ENCODE peak calls at places on chromosomes 13 and 19, in seven cellular contexts. X, Y, I, Q, H, E and T are unnamed samples.

GRCh38 chr13:78660130-78660857 is 1.3 kb upstream of the OBI1 start:
- DNase-seq in X (peak; percentile 50), Y (no peak), I (no peak), Q (peak; percentile 82), H (no peak), E (peak; percentile 8), T (no peak)

GRCh38 chr13:61144301-61144700 is 271.3 kb downstream of the PCDH20 start:
- DNase-seq in X (no peak), Y (no peak), I (no peak), Q (no peak), H (no peak), E (no peak), T (no peak)

GRCh38 chr13:48615017-48615416 is 38.7 kb upstream of the CYSLTR2 start:
- DNase-seq in X (no peak), Y (no peak), I (no peak), Q (no peak), H (no peak), E (no peak), T (no peak)

GRCh38 chr13:76148926-76149325 is 512.8 kb downstream of the LMO7 start:
- DNase-seq in X (no peak), Y (no peak), I (no peak), Q (peak; percentile 4), H (no peak), E (peak; percentile 24), T (no peak)

GRCh38 chr19:36436531-36436930 is 18.1 kb upstream of the ZFP82 start:
- DNase-seq in X (no peak), Y (no peak), I (no peak), Q (peak; percentile 22), H (no peak), E (peak; percentile 28), T (no peak)

GRCh38 chr19:2650515-2650914 is 52.0 kb downstream of the GNG7 start:
- DNase-seq in X (no peak), Y (no peak), I (no peak), Q (no peak), H (no peak), E (peak; percentile 19), T (no peak)

GRCh38 chr13:76944457-76944856 is 3.9 kb upstream of the ACOD1 start:
- DNase-seq in X (no peak), Y (no peak), I (no peak), Q (no peak), H (no peak), E (peak; percentile 65), T (peak; percentile 72)

GRCh38 chr13:84400711-84401110 is 518.4 kb upstream of the SLITRK1 start:
- DNase-seq in X (no peak), Y (no peak), I (no peak), Q (no peak), H (no peak), E (no peak), T (no peak)

GRCh38 chr19:32824136-32824835 is 45.3 kb downstream of the SLC7A9 start:
- DNase-seq in X (no peak), Y (no peak), I (no peak), Q (peak; percentile 30), H (no peak), E (no peak), T (no peak)

GRCh38 chr13:89923052-89923451 is 1424.4 kb upstream of the MIR17HG start:
- DNase-seq in X (no peak), Y (no peak), I (no peak), Q (no peak), H (no peak), E (no peak), T (no peak)

GRCh38 chr13:66322193-66322592 is 907.9 kb downstream of the PCDH9 start:
- DNase-seq in X (no peak), Y (no peak), I (no peak), Q (no peak), H (no peak), E (no peak), T (no peak)

GRCh38 chr13:93878675-93879074 is 600.8 kb downstream of the DCT start:
- DNase-seq in X (no peak), Y (no peak), I (no peak), Q (no peak), H (no peak), E (no peak), T (no peak)

GRCh38 chr13:113650275-113650674 is 7.7 kb downstream of the ATP4B start:
- DNase-seq in X (no peak), Y (no peak), I (no peak), Q (no peak), H (no peak), E (no peak), T (no peak)

GRCh38 chr13:46101488-46102289 is 3.1 kb downstream of the CPB2 start:
- DNase-seq in X (no peak), Y (no peak), I (no peak), Q (no peak), H (no peak), E (no peak), T (no peak)

GRCh38 chr13:74487091-74487722 is 353.0 kb upstream of the KLF12 start:
- DNase-seq in X (no peak), Y (no peak), I (no peak), Q (no peak), H (no peak), E (no peak), T (no peak)

GRCh38 chr13:48738261-48738755 is 84.6 kb downstream of the CYSLTR2 start:
- DNase-seq in X (no peak), Y (no peak), I (no peak), Q (no peak), H (no peak), E (no peak), T (no peak)

GRCh38 chr19:21912654-21913053 is 76.7 kb upstream of the ZNF43 start:
- DNase-seq in X (no peak), Y (no peak), I (no peak), Q (no peak), H (no peak), E (no peak), T (no peak)

GRCh38 chr19:40493778-40494177 is 27.0 kb downstream of the SPTBN4 start:
- DNase-seq in X (no peak), Y (no peak), I (no peak), Q (no peak), H (no peak), E (no peak), T (no peak)

GRCh38 chr19:32407004-32407992 is 1.7 kb downstream of the DPY19L3 start:
- DNase-seq in X (no peak), Y (no peak), I (no peak), Q (peak; percentile 10), H (no peak), E (peak; percentile 67), T (no peak)

GRCh38 chr19:33401683-33402420 is 28.3 kb downstream of the CEBPG start:
- DNase-seq in X (no peak), Y (no peak), I (no peak), Q (no peak), H (no peak), E (no peak), T (no peak)

GRCh38 chr13:98977568-98978270 is at the start of gene DOCK9:
- DNase-seq in X (no peak), Y (no peak), I (peak; percentile 69), Q (peak; percentile 57), H (no peak), E (peak; percentile 79), T (no peak)

GRCh38 chr19:46999377-46999776 is 20.3 kb upstream of the NPAS1 start:
- DNase-seq in X (no peak), Y (no peak), I (no peak), Q (no peak), H (no peak), E (no peak), T (no peak)

GRCh38 chr19:33063356-33064116 is 1.2 kb downstream of the RHPN2 start:
- DNase-seq in X (no peak), Y (no peak), I (peak; percentile 86), Q (no peak), H (no peak), E (peak; percentile 21), T (no peak)

GRCh38 chr13:19083340-19083739 is 98.3 kb downstream of the TUBA3C start:
- DNase-seq in X (no peak), Y (no peak), I (no peak), Q (no peak), H (no peak), E (no peak), T (no peak)

GRCh38 chr19:40799558-40800338 is 757 bp downstream of the EGLN2 start:
- DNase-seq in X (no peak), Y (no peak), I (peak; percentile 58), Q (peak; percentile 52), H (no peak), E (peak; percentile 42), T (no peak)

GRCh38 chr13:99087954-99088491 is 110.2 kb upstream of the DOCK9 start:
- DNase-seq in X (no peak), Y (no peak), I (peak; percentile 47), Q (no peak), H (no peak), E (no peak), T (no peak)

GRCh38 chr19:1027953-1028902 is 1.8 kb downstream of the CNN2 start:
- DNase-seq in X (peak; percentile 57), Y (no peak), I (peak; percentile 80), Q (peak; percentile 95), H (peak; percentile 37), E (peak; percentile 98), T (no peak)

GRCh38 chr13:113956571-113956970 is 17.3 kb downstream of the C13orf46 start:
- DNase-seq in X (no peak), Y (no peak), I (no peak), Q (no peak), H (no peak), E (no peak), T (peak; percentile 1)

GRCh38 chr13:44270153-44270552 is 103.5 kb upstream of the SERP2 start:
- DNase-seq in X (no peak), Y (no peak), I (no peak), Q (no peak), H (no peak), E (no peak), T (no peak)